ENCODE peak calls at places on chromosome 5, in eight cellular contexts. H is AML-193; T is amniotic stem cell; V is nucleus accumbens; F is stimulated activated CD8-positive, alpha-beta memory T cell treated with anti-CD3 and anti-CD28 coated beads, Interleukin-7, amount 100 ng/mL, for 1 hour; O is fibroblast of lung; W is caudate nucleus; L is psoas muscle. K is an unnamed sample.

GRCh38 chr5:142012186-142012785 is 541 bp downstream of the GNPDA1 start:
- DNase-seq in W (peak), T (no peak), L (peak), H (peak), F (peak), V (peak), O (peak), K (peak)

GRCh38 chr5:157362982-157363381 is 97.0 kb upstream of the NIPAL4 start:
- DNase-seq in T (no peak), H (no peak), W (no peak), V (no peak), O (no peak), L (no peak), F (no peak), K (no peak)

GRCh38 chr5:31476607-31477200 is 55.2 kb downstream of the DROSHA start:
- DNase-seq in O (peak), F (no peak), W (peak), V (no peak), T (no peak), L (no peak), H (no peak), K (no peak)

GRCh38 chr5:139698461-139699146 is 50.5 kb downstream of the CXXC5 start:
- DNase-seq in W (peak), V (peak), H (no peak), T (no peak), F (no peak), O (peak), L (peak), K (peak)

GRCh38 chr5:122704247-122705036 is 70.4 kb upstream of the SNX2 start:
- DNase-seq in T (peak), V (no peak), H (peak), F (no peak), L (no peak), W (no peak), O (peak), K (no peak)

GRCh38 chr5:168786142-168786541 is 207.0 kb upstream of the PANK3 start:
- DNase-seq in T (no peak), H (no peak), W (no peak), L (no peak), F (no peak), V (no peak), O (no peak), K (no peak)

GRCh38 chr5:90421136-90421535 is 11.6 kb upstream of the CETN3 start:
- DNase-seq in V (no peak), L (no peak), T (no peak), F (no peak), H (no peak), O (peak), W (no peak), K (no peak)

GRCh38 chr5:5473224-5473623 is 50.7 kb downstream of the ICE1 start:
- DNase-seq in L (no peak), F (no peak), V (no peak), W (no peak), T (no peak), H (no peak), O (peak), K (no peak)

GRCh38 chr5:141476132-141476909 is 555 bp downstream of the PCDHGC3 start:
- DNase-seq in O (peak), W (peak), L (peak), T (peak), F (no peak), V (no peak), H (no peak), K (peak)

GRCh38 chr5:9046756-9047481 is 499.0 kb downstream of the SEMA5A start:
- DNase-seq in T (peak), L (no peak), V (no peak), F (no peak), W (no peak), O (peak), H (no peak), K (peak)